ENCODE peak calls at places on chromosome 22, in seven cellular contexts. F, U, S, E, Z, X and O are unnamed samples.

GRCh38 chr22:35522571-35523149 is 18.0 kb upstream of the RASD2 start:
- DNase-seq in F (no peak), U (no peak), S (no peak), E (no peak), Z (no peak), X (no peak), O (no peak)

GRCh38 chr22:42831712-42832111 is 25.4 kb downstream of the ARFGAP3 start:
- DNase-seq in F (no peak), U (no peak), S (no peak), E (no peak), Z (no peak), X (no peak), O (no peak)

GRCh38 chr22:39543095-39543494 is 10.5 kb upstream of the RPS19BP1 start:
- DNase-seq in F (no peak), U (peak), S (no peak), E (peak), Z (no peak), X (no peak), O (no peak)

GRCh38 chr22:37918580-37919274 is 12.6 kb downstream of the MICALL1 start:
- DNase-seq in F (no peak), U (no peak), S (no peak), E (no peak), Z (no peak), X (no peak), O (no peak)

GRCh38 chr22:19128009-19128401 is 3.1 kb upstream of the TSSK2 start:
- DNase-seq in F (no peak), U (no peak), S (no peak), E (no peak), Z (no peak), X (no peak), O (no peak)

GRCh38 chr22:19723990-19724827 is 870 bp downstream of the GP1BB start:
- DNase-seq in F (no peak), U (peak), S (no peak), E (peak), Z (no peak), X (no peak), O (no peak)

GRCh38 chr22:41939981-41940852 is 6.7 kb downstream of the CENPM start:
- DNase-seq in F (no peak), U (peak), S (peak), E (peak), Z (no peak), X (no peak), O (no peak)

GRCh38 chr22:37633082-37633692 is 6.3 kb upstream of the SH3BP1 start:
- DNase-seq in F (no peak), U (peak), S (no peak), E (peak), Z (no peak), X (no peak), O (no peak)

GRCh38 chr22:40627612-40628011 is 8.9 kb downstream of the MRTFA start:
- DNase-seq in F (no peak), U (no peak), S (no peak), E (no peak), Z (no peak), X (no peak), O (no peak)

GRCh38 chr22:37492428-37493344 is 6.5 kb upstream of the MFNG start:
- DNase-seq in F (no peak), U (peak), S (peak), E (peak), Z (no peak), X (peak), O (no peak)

GRCh38 chr22:35608088-35608487 is 9.0 kb downstream of the MB start:
- DNase-seq in F (no peak), U (no peak), S (no peak), E (no peak), Z (no peak), X (no peak), O (no peak)

GRCh38 chr22:50146440-50147228 is 23.9 kb upstream of the PANX2 start:
- DNase-seq in F (no peak), U (peak), S (no peak), E (no peak), Z (peak), X (no peak), O (no peak)

GRCh38 chr22:41664951-41665350 is 23.7 kb downstream of the SNU13 start:
- DNase-seq in F (no peak), U (no peak), S (no peak), E (no peak), Z (no peak), X (no peak), O (no peak)

GRCh38 chr22:21775061-21775460 is 39.5 kb upstream of the YPEL1 start:
- DNase-seq in F (no peak), U (no peak), S (no peak), E (no peak), Z (no peak), X (no peak), O (no peak)